ENCODE peak calls at places on chromosomes 11 and 22, in eight cellular contexts. One of them, this sample, is unnamed.

GRCh38 chr11:119359365-119360229 is 13.1 kb upstream of the MFRP start:
- DNase-seq in uterus: no peak
- DNase-seq in WERI-Rb-1: no peak
- DNase-seq in dorsolateral prefrontal cortex: no peak
- DNase-seq in CD8-positive, alpha-beta T cell: no peak
- DNase-seq in esophagus squamous epithelium: no peak
- DNase-seq in transverse colon: no peak
- DNase-seq in cardiac muscle cell: no peak
- DNase-seq in this sample: no peak

GRCh38 chr22:41725510-41726110 is 26.3 kb downstream of the MEI1 start:
- DNase-seq in WERI-Rb-1: no peak
- DNase-seq in dorsolateral prefrontal cortex: no peak
- DNase-seq in transverse colon: no peak
- DNase-seq in cardiac muscle cell: no peak
- DNase-seq in uterus: no peak
- DNase-seq in CD8-positive, alpha-beta T cell: no peak
- DNase-seq in esophagus squamous epithelium: no peak
- DNase-seq in this sample: no peak

GRCh38 chr11:130721736-130722135 is 194.5 kb downstream of the SNX19 start:
- DNase-seq in uterus: no peak
- DNase-seq in transverse colon: no peak
- DNase-seq in cardiac muscle cell: no peak
- DNase-seq in esophagus squamous epithelium: no peak
- DNase-seq in CD8-positive, alpha-beta T cell: no peak
- DNase-seq in WERI-Rb-1: no peak
- DNase-seq in dorsolateral prefrontal cortex: no peak
- DNase-seq in this sample: no peak

GRCh38 chr11:83033972-83034672 is 37.6 kb downstream of the RAB30 start:
- DNase-seq in uterus: peak; percentile 56
- DNase-seq in CD8-positive, alpha-beta T cell: no peak
- DNase-seq in transverse colon: peak; percentile 63
- DNase-seq in cardiac muscle cell: peak; percentile 45
- DNase-seq in dorsolateral prefrontal cortex: no peak
- DNase-seq in esophagus squamous epithelium: no peak
- DNase-seq in WERI-Rb-1: peak; percentile 81
- DNase-seq in this sample: no peak

GRCh38 chr11:17747131-17747955 is 12.8 kb downstream of the KCNC1 start:
- DNase-seq in cardiac muscle cell: no peak
- DNase-seq in transverse colon: no peak
- DNase-seq in esophagus squamous epithelium: no peak
- DNase-seq in WERI-Rb-1: no peak
- DNase-seq in uterus: no peak
- DNase-seq in dorsolateral prefrontal cortex: no peak
- DNase-seq in CD8-positive, alpha-beta T cell: no peak
- DNase-seq in this sample: no peak

GRCh38 chr11:6588018-6588417 is 15.4 kb downstream of the RRP8 start:
- DNase-seq in CD8-positive, alpha-beta T cell: no peak
- DNase-seq in esophagus squamous epithelium: no peak
- DNase-seq in WERI-Rb-1: no peak
- DNase-seq in dorsolateral prefrontal cortex: no peak
- DNase-seq in uterus: no peak
- DNase-seq in cardiac muscle cell: no peak
- DNase-seq in transverse colon: no peak
- DNase-seq in this sample: no peak

GRCh38 chr11:65355013-65355775 is 643 bp downstream of the TIGD3 start:
- DNase-seq in dorsolateral prefrontal cortex: no peak
- DNase-seq in transverse colon: peak; percentile 58
- DNase-seq in cardiac muscle cell: peak; percentile 53
- DNase-seq in esophagus squamous epithelium: no peak
- DNase-seq in CD8-positive, alpha-beta T cell: peak; percentile 40
- DNase-seq in WERI-Rb-1: peak; percentile 82
- DNase-seq in uterus: peak; percentile 43
- DNase-seq in this sample: no peak

GRCh38 chr11:72239296-72239848 is 4.6 kb downstream of the PHOX2A start:
- DNase-seq in cardiac muscle cell: no peak
- DNase-seq in dorsolateral prefrontal cortex: no peak
- DNase-seq in uterus: peak; percentile 71
- DNase-seq in transverse colon: peak; percentile 61
- DNase-seq in CD8-positive, alpha-beta T cell: no peak
- DNase-seq in esophagus squamous epithelium: no peak
- DNase-seq in WERI-Rb-1: no peak
- DNase-seq in this sample: no peak

GRCh38 chr22:39183991-39184585 is 31.6 kb upstream of the CBX7 start:
- DNase-seq in esophagus squamous epithelium: no peak
- DNase-seq in cardiac muscle cell: peak; percentile 51
- DNase-seq in transverse colon: no peak
- DNase-seq in WERI-Rb-1: no peak
- DNase-seq in CD8-positive, alpha-beta T cell: no peak
- DNase-seq in dorsolateral prefrontal cortex: no peak
- DNase-seq in uterus: no peak
- DNase-seq in this sample: no peak

GRCh38 chr11:71446942-71447688 is 1.1 kb downstream of the DHCR7 start:
- DNase-seq in WERI-Rb-1: no peak
- DNase-seq in transverse colon: peak; percentile 28
- DNase-seq in uterus: no peak
- DNase-seq in dorsolateral prefrontal cortex: peak; percentile 29
- DNase-seq in CD8-positive, alpha-beta T cell: no peak
- DNase-seq in cardiac muscle cell: no peak
- DNase-seq in esophagus squamous epithelium: no peak
- DNase-seq in this sample: peak; percentile 7

GRCh38 chr11:43327987-43328386 is 16.2 kb downstream of the API5 start:
- DNase-seq in CD8-positive, alpha-beta T cell: no peak
- DNase-seq in WERI-Rb-1: no peak
- DNase-seq in dorsolateral prefrontal cortex: no peak
- DNase-seq in esophagus squamous epithelium: no peak
- DNase-seq in cardiac muscle cell: no peak
- DNase-seq in uterus: no peak
- DNase-seq in transverse colon: no peak
- DNase-seq in this sample: peak; percentile 89

GRCh38 chr22:36347094-36347493 is 40.7 kb downstream of the MYH9 start:
- DNase-seq in CD8-positive, alpha-beta T cell: no peak
- DNase-seq in transverse colon: no peak
- DNase-seq in dorsolateral prefrontal cortex: no peak
- DNase-seq in cardiac muscle cell: no peak
- DNase-seq in WERI-Rb-1: no peak
- DNase-seq in uterus: peak; percentile 24
- DNase-seq in esophagus squamous epithelium: no peak
- DNase-seq in this sample: no peak
- H3K27ac ChIP-seq in CD8-positive, alpha-beta T cell: no peak overlapping the region
- H3K27ac ChIP-seq in transverse colon: peak overlapping the region; percentile 98
- H3K27ac ChIP-seq in dorsolateral prefrontal cortex: no peak overlapping the region
- H3K27ac ChIP-seq in cardiac muscle cell: peak overlapping the region; percentile 4
- H3K27ac ChIP-seq in WERI-Rb-1: no peak overlapping the region
- H3K27ac ChIP-seq in uterus: peak overlapping the region; percentile 61
- H3K27ac ChIP-seq in esophagus squamous epithelium: peak overlapping the region; percentile 100
- H3K27ac ChIP-seq in this sample: no peak overlapping the region

DNA sequence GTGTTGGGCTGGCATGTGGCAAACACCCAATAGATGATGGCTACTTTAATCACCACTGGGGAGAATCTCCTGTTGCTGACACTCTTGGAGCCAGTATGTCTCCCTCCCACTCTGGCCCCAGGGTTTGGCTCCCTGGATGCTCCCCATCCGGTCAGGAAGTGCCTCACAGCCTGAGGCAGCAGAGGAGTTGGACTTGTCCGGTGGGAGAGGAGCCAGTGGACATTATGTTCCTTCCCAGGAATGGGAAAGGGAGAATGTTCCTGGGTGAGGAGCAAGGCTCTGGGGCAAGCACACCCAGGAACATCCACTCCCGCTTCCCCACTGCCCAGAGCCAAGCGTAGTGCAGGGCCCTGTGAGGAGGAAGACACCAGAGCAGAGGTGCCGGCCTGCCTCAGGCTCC is 84.6 kb upstream of the NAV2 start:
- DNase-seq in WERI-Rb-1: no peak
- DNase-seq in cardiac muscle cell: no peak
- DNase-seq in uterus: peak; percentile 46
- DNase-seq in transverse colon: peak; percentile 47
- DNase-seq in esophagus squamous epithelium: no peak
- DNase-seq in CD8-positive, alpha-beta T cell: no peak
- DNase-seq in dorsolateral prefrontal cortex: no peak
- DNase-seq in this sample: no peak
- TF ChIP-seq CTCF in WERI-Rb-1: no peak
- TF ChIP-seq CTCF in cardiac muscle cell: no peak
- TF ChIP-seq CTCF in uterus: no peak
- TF ChIP-seq CTCF in transverse colon: peak; percentile 20
- TF ChIP-seq CTCF in esophagus squamous epithelium: no peak
- TF ChIP-seq CTCF in CD8-positive, alpha-beta T cell: no peak
- TF ChIP-seq CTCF in dorsolateral prefrontal cortex: no peak
- TF ChIP-seq CTCF in this sample: no peak

GRCh38 chr11:10993186-10993585 is 135.3 kb upstream of the ZBED5 start:
- DNase-seq in uterus: no peak
- DNase-seq in cardiac muscle cell: no peak
- DNase-seq in CD8-positive, alpha-beta T cell: no peak
- DNase-seq in esophagus squamous epithelium: no peak
- DNase-seq in transverse colon: no peak
- DNase-seq in WERI-Rb-1: no peak
- DNase-seq in dorsolateral prefrontal cortex: no peak
- DNase-seq in this sample: no peak
- H3K27ac ChIP-seq in uterus: no peak overlapping the region
- H3K27ac ChIP-seq in cardiac muscle cell: no peak overlapping the region
- H3K27ac ChIP-seq in CD8-positive, alpha-beta T cell: no peak overlapping the region
- H3K27ac ChIP-seq in esophagus squamous epithelium: no peak overlapping the region
- H3K27ac ChIP-seq in transverse colon: no peak overlapping the region
- H3K27ac ChIP-seq in WERI-Rb-1: no peak overlapping the region
- H3K27ac ChIP-seq in dorsolateral prefrontal cortex: no peak overlapping the region
- H3K27ac ChIP-seq in this sample: no peak overlapping the region

GRCh38 chr11:62588966-62589637 is 2.2 kb downstream of the TUT1 start:
- DNase-seq in dorsolateral prefrontal cortex: no peak
- DNase-seq in CD8-positive, alpha-beta T cell: no peak
- DNase-seq in esophagus squamous epithelium: no peak
- DNase-seq in transverse colon: no peak
- DNase-seq in WERI-Rb-1: no peak
- DNase-seq in cardiac muscle cell: no peak
- DNase-seq in uterus: no peak
- DNase-seq in this sample: no peak

GRCh38 chr11:62593434-62594044 is 2.2 kb upstream of the TUT1 start:
- DNase-seq in WERI-Rb-1: peak; percentile 86
- DNase-seq in transverse colon: peak; percentile 87
- DNase-seq in esophagus squamous epithelium: no peak
- DNase-seq in cardiac muscle cell: peak; percentile 81
- DNase-seq in dorsolateral prefrontal cortex: peak; percentile 83
- DNase-seq in CD8-positive, alpha-beta T cell: peak; percentile 68
- DNase-seq in uterus: peak; percentile 62
- DNase-seq in this sample: peak; percentile 33

GRCh38 chr11:62592216-62592815 is 993 bp upstream of the TUT1 start:
- DNase-seq in uterus: no peak
- DNase-seq in cardiac muscle cell: no peak
- DNase-seq in dorsolateral prefrontal cortex: no peak
- DNase-seq in WERI-Rb-1: no peak
- DNase-seq in esophagus squamous epithelium: no peak
- DNase-seq in transverse colon: no peak
- DNase-seq in CD8-positive, alpha-beta T cell: no peak
- DNase-seq in this sample: no peak

GRCh38 chr11:62592989-62593421 is 1.7 kb upstream of the TUT1 start:
- DNase-seq in cardiac muscle cell: no peak
- DNase-seq in dorsolateral prefrontal cortex: peak; percentile 62
- DNase-seq in transverse colon: no peak
- DNase-seq in WERI-Rb-1: no peak
- DNase-seq in uterus: no peak
- DNase-seq in esophagus squamous epithelium: no peak
- DNase-seq in CD8-positive, alpha-beta T cell: no peak
- DNase-seq in this sample: no peak

GRCh38 chr11:62591448-62592215 is at the start of gene TUT1:
- DNase-seq in transverse colon: peak; percentile 97
- DNase-seq in dorsolateral prefrontal cortex: peak; percentile 99
- DNase-seq in esophagus squamous epithelium: peak; percentile 89
- DNase-seq in WERI-Rb-1: peak; percentile 97
- DNase-seq in CD8-positive, alpha-beta T cell: peak; percentile 93
- DNase-seq in uterus: peak; percentile 97
- DNase-seq in cardiac muscle cell: peak; percentile 100
- DNase-seq in this sample: peak; percentile 97
- TF ChIP-seq CTCF in transverse colon: no peak
- TF ChIP-seq CTCF in dorsolateral prefrontal cortex: no peak
- TF ChIP-seq CTCF in esophagus squamous epithelium: no peak
- TF ChIP-seq CTCF in WERI-Rb-1: no peak
- TF ChIP-seq CTCF in CD8-positive, alpha-beta T cell: no peak
- TF ChIP-seq CTCF in uterus: no peak
- TF ChIP-seq CTCF in cardiac muscle cell: no peak
- TF ChIP-seq CTCF in this sample: no peak

DNA sequence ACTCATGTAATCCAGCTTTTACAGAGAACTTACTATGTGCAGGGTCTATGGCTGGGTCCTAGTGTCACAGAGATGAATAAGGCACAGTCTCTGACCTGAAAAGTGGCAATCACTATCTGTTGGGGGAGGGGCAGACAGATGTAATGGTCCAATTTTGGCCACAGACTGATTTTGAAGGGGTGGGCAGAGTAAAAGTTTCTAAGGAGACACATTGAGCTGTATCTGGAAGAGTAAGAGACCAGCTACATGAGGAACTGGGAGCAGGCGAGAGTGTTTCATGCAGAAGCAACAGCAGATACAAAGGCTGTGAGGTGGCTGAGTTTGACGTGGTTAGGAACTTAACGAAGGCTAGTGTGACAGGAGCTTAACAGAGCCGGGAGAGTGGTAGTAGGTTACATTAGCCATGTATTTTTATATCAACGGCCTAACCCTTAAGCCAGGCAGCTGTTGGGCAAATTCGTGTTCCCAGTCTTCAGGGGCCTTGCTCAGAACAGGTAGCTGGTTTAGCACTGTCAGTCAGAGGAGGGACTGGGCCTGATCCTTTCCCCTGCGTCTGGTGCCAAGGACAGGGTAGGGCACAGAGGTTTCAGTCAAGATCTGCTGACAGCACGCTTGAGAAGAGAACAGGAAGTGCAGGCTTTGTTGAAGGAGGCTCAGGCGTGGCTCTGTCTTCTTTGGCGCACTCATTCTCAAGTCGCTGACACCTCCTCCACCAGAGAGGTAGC is 1.4 kb upstream of the STIM1 start:
- DNase-seq in cardiac muscle cell: no peak
- DNase-seq in CD8-positive, alpha-beta T cell: peak; percentile 57
- DNase-seq in dorsolateral prefrontal cortex: no peak
- DNase-seq in WERI-Rb-1: peak; percentile 40
- DNase-seq in uterus: peak; percentile 28
- DNase-seq in transverse colon: peak; percentile 60
- DNase-seq in esophagus squamous epithelium: no peak
- DNase-seq in this sample: no peak
- H3K27ac ChIP-seq in cardiac muscle cell: no peak overlapping the region
- H3K27ac ChIP-seq in CD8-positive, alpha-beta T cell: peak overlapping the region; percentile 83
- H3K27ac ChIP-seq in dorsolateral prefrontal cortex: no peak overlapping the region
- H3K27ac ChIP-seq in WERI-Rb-1: peak overlapping the region; percentile 89
- H3K27ac ChIP-seq in uterus: peak overlapping the region; percentile 95
- H3K27ac ChIP-seq in transverse colon: peak overlapping the region; percentile 98
- H3K27ac ChIP-seq in esophagus squamous epithelium: peak overlapping the region; percentile 95
- H3K27ac ChIP-seq in this sample: peak overlapping the region; percentile 39